ENCODE peak calls at places on chromosomes 5 and 9, in ten cellular contexts. One of them, this sample, is unnamed.

GRCh38 chr5:87300744-87301143 is 33.1 kb downstream of the RASA1 start:
- DNase-seq in kidney: no peak
- DNase-seq in naive thymus-derived CD4-positive, alpha-beta T cell: no peak
- DNase-seq in GM23338: no peak
- DNase-seq in IMR-90: peak
- DNase-seq in brain microvascular endothelial cell: peak
- DNase-seq in astrocyte: peak
- DNase-seq in A549: peak
- DNase-seq in fibroblast of lung: peak
- DNase-seq in cardiac muscle cell: no peak
- DNase-seq in this sample: no peak

GRCh38 chr5:136162001-136162400 is 29.4 kb downstream of the SMAD5 start:
- DNase-seq in kidney: no peak
- DNase-seq in naive thymus-derived CD4-positive, alpha-beta T cell: no peak
- DNase-seq in GM23338: no peak
- DNase-seq in IMR-90: peak
- DNase-seq in brain microvascular endothelial cell: no peak
- DNase-seq in astrocyte: no peak
- DNase-seq in A549: no peak
- DNase-seq in fibroblast of lung: no peak
- DNase-seq in cardiac muscle cell: no peak
- DNase-seq in this sample: no peak

GRCh38 chr9:108412755-108413154 is 443.0 kb downstream of the ACTL7B start:
- DNase-seq in kidney: no peak
- DNase-seq in naive thymus-derived CD4-positive, alpha-beta T cell: no peak
- DNase-seq in GM23338: peak
- DNase-seq in IMR-90: peak
- DNase-seq in brain microvascular endothelial cell: no peak
- DNase-seq in astrocyte: no peak
- DNase-seq in A549: no peak
- DNase-seq in fibroblast of lung: peak
- DNase-seq in cardiac muscle cell: no peak
- DNase-seq in this sample: no peak

GRCh38 chr5:154506716-154507080 is 28.7 kb upstream of the HAND1 start:
- DNase-seq in kidney: no peak
- DNase-seq in naive thymus-derived CD4-positive, alpha-beta T cell: no peak
- DNase-seq in GM23338: no peak
- DNase-seq in IMR-90: no peak
- DNase-seq in brain microvascular endothelial cell: no peak
- DNase-seq in astrocyte: no peak
- DNase-seq in A549: no peak
- DNase-seq in fibroblast of lung: no peak
- DNase-seq in cardiac muscle cell: no peak
- DNase-seq in this sample: no peak

GRCh38 chr5:116990010-116990409 is 415.4 kb upstream of the SEMA6A start:
- DNase-seq in kidney: no peak
- DNase-seq in naive thymus-derived CD4-positive, alpha-beta T cell: no peak
- DNase-seq in GM23338: peak
- DNase-seq in IMR-90: no peak
- DNase-seq in brain microvascular endothelial cell: no peak
- DNase-seq in astrocyte: no peak
- DNase-seq in A549: no peak
- DNase-seq in fibroblast of lung: no peak
- DNase-seq in cardiac muscle cell: peak
- DNase-seq in this sample: no peak

GRCh38 chr5:148687427-148687826 is 33.1 kb upstream of the HTR4 start:
- DNase-seq in kidney: no peak
- DNase-seq in naive thymus-derived CD4-positive, alpha-beta T cell: no peak
- DNase-seq in GM23338: peak
- DNase-seq in IMR-90: peak
- DNase-seq in brain microvascular endothelial cell: peak
- DNase-seq in astrocyte: no peak
- DNase-seq in A549: no peak
- DNase-seq in fibroblast of lung: peak
- DNase-seq in cardiac muscle cell: peak
- DNase-seq in this sample: no peak

GRCh38 chr5:39863926-39864572 is 439.3 kb upstream of the DAB2 start:
- DNase-seq in kidney: no peak
- DNase-seq in naive thymus-derived CD4-positive, alpha-beta T cell: no peak
- DNase-seq in GM23338: peak
- DNase-seq in IMR-90: no peak
- DNase-seq in brain microvascular endothelial cell: no peak
- DNase-seq in astrocyte: no peak
- DNase-seq in A549: no peak
- DNase-seq in fibroblast of lung: no peak
- DNase-seq in cardiac muscle cell: no peak
- DNase-seq in this sample: no peak

GRCh38 chr5:116573617-116574431 is 799 bp downstream of the SEMA6A start:
- DNase-seq in kidney: peak
- DNase-seq in naive thymus-derived CD4-positive, alpha-beta T cell: no peak
- DNase-seq in GM23338: no peak
- DNase-seq in IMR-90: no peak
- DNase-seq in brain microvascular endothelial cell: no peak
- DNase-seq in astrocyte: no peak
- DNase-seq in A549: peak
- DNase-seq in fibroblast of lung: peak
- DNase-seq in cardiac muscle cell: peak
- DNase-seq in this sample: peak

GRCh38 chr9:88460583-88461332 is 72.5 kb downstream of the SPIN1 start:
- DNase-seq in kidney: no peak
- DNase-seq in naive thymus-derived CD4-positive, alpha-beta T cell: no peak
- DNase-seq in GM23338: peak
- DNase-seq in IMR-90: no peak
- DNase-seq in brain microvascular endothelial cell: no peak
- DNase-seq in astrocyte: peak
- DNase-seq in A549: no peak
- DNase-seq in fibroblast of lung: peak
- DNase-seq in cardiac muscle cell: no peak
- DNase-seq in this sample: no peak

GRCh38 chr5:37582202-37582601 is 203.1 kb downstream of the WDR70 start:
- DNase-seq in kidney: no peak
- DNase-seq in naive thymus-derived CD4-positive, alpha-beta T cell: no peak
- DNase-seq in GM23338: no peak
- DNase-seq in IMR-90: no peak
- DNase-seq in brain microvascular endothelial cell: no peak
- DNase-seq in astrocyte: no peak
- DNase-seq in A549: no peak
- DNase-seq in fibroblast of lung: no peak
- DNase-seq in cardiac muscle cell: no peak
- DNase-seq in this sample: no peak

GRCh38 chr5:64384761-64385160 is 121.1 kb upstream of the RGS7BP start:
- DNase-seq in kidney: no peak
- DNase-seq in naive thymus-derived CD4-positive, alpha-beta T cell: no peak
- DNase-seq in GM23338: peak
- DNase-seq in IMR-90: no peak
- DNase-seq in brain microvascular endothelial cell: peak
- DNase-seq in astrocyte: peak
- DNase-seq in A549: no peak
- DNase-seq in fibroblast of lung: peak
- DNase-seq in cardiac muscle cell: peak
- DNase-seq in this sample: no peak

GRCh38 chr5:96121362-96121761 is 159.7 kb upstream of the ELL2 start:
- DNase-seq in kidney: no peak
- DNase-seq in naive thymus-derived CD4-positive, alpha-beta T cell: no peak
- DNase-seq in GM23338: no peak
- DNase-seq in IMR-90: no peak
- DNase-seq in brain microvascular endothelial cell: no peak
- DNase-seq in astrocyte: no peak
- DNase-seq in A549: no peak
- DNase-seq in fibroblast of lung: no peak
- DNase-seq in cardiac muscle cell: no peak
- DNase-seq in this sample: no peak

GRCh38 chr5:68329554-68329953 is 114.0 kb downstream of the PIK3R1 start:
- DNase-seq in kidney: no peak
- DNase-seq in naive thymus-derived CD4-positive, alpha-beta T cell: no peak
- DNase-seq in GM23338: no peak
- DNase-seq in IMR-90: no peak
- DNase-seq in brain microvascular endothelial cell: peak
- DNase-seq in astrocyte: no peak
- DNase-seq in A549: no peak
- DNase-seq in fibroblast of lung: no peak
- DNase-seq in cardiac muscle cell: no peak
- DNase-seq in this sample: no peak

GRCh38 chr5:2191972-2192371 is 309.2 kb upstream of the IRX4 start:
- DNase-seq in kidney: no peak
- DNase-seq in naive thymus-derived CD4-positive, alpha-beta T cell: no peak
- DNase-seq in GM23338: no peak
- DNase-seq in IMR-90: no peak
- DNase-seq in brain microvascular endothelial cell: no peak
- DNase-seq in astrocyte: no peak
- DNase-seq in A549: no peak
- DNase-seq in fibroblast of lung: no peak
- DNase-seq in cardiac muscle cell: no peak
- DNase-seq in this sample: no peak

GRCh38 chr9:130712564-130713285 is 19.1 kb downstream of the EXOSC2 start:
- DNase-seq in kidney: peak
- DNase-seq in naive thymus-derived CD4-positive, alpha-beta T cell: peak
- DNase-seq in GM23338: peak
- DNase-seq in IMR-90: peak
- DNase-seq in brain microvascular endothelial cell: peak
- DNase-seq in astrocyte: peak
- DNase-seq in A549: peak
- DNase-seq in fibroblast of lung: peak
- DNase-seq in cardiac muscle cell: peak
- DNase-seq in this sample: peak

GRCh38 chr5:54702470-54702869 is 184.9 kb downstream of the SNX18 start:
- DNase-seq in kidney: no peak
- DNase-seq in naive thymus-derived CD4-positive, alpha-beta T cell: no peak
- DNase-seq in GM23338: no peak
- DNase-seq in IMR-90: peak
- DNase-seq in brain microvascular endothelial cell: no peak
- DNase-seq in astrocyte: no peak
- DNase-seq in A549: no peak
- DNase-seq in fibroblast of lung: peak
- DNase-seq in cardiac muscle cell: peak
- DNase-seq in this sample: no peak
- H3K27ac ChIP-seq in kidney: no peak
- H3K27ac ChIP-seq in naive thymus-derived CD4-positive, alpha-beta T cell: no peak
- H3K27ac ChIP-seq in GM23338: no peak
- H3K27ac ChIP-seq in IMR-90: peak
- H3K27ac ChIP-seq in brain microvascular endothelial cell: no peak
- H3K27ac ChIP-seq in astrocyte: peak
- H3K27ac ChIP-seq in A549: no peak
- H3K27ac ChIP-seq in fibroblast of lung: peak
- H3K27ac ChIP-seq in cardiac muscle cell: peak
- H3K27ac ChIP-seq in this sample: peak

DNA sequence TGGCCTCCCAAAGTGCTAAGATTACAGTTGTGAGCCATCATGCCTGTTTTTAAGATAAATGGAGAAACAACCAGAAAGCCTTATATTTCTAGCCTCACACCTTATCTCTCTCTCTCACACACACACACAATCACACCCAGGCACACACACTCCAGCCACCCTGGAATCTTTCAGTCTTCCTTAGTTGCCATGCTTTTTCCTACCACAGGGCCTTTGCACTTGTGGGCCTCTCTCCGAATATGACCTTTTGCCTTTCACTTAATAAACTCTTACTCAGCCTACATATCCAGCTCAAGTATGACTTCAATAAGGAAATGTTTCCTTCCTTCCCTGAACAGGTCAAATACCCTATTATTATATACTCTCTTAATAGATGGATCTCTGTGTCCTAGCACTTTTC is 290.7 kb downstream of the NFIB start:
- DNase-seq in kidney: no peak
- DNase-seq in naive thymus-derived CD4-positive, alpha-beta T cell: no peak
- DNase-seq in GM23338: no peak
- DNase-seq in IMR-90: no peak
- DNase-seq in brain microvascular endothelial cell: no peak
- DNase-seq in astrocyte: no peak
- DNase-seq in A549: no peak
- DNase-seq in fibroblast of lung: no peak
- DNase-seq in cardiac muscle cell: no peak
- DNase-seq in this sample: no peak
- H3K4me3 ChIP-seq in kidney: no peak
- H3K4me3 ChIP-seq in naive thymus-derived CD4-positive, alpha-beta T cell: no peak
- H3K4me3 ChIP-seq in GM23338: no peak
- H3K4me3 ChIP-seq in IMR-90: no peak
- H3K4me3 ChIP-seq in brain microvascular endothelial cell: no peak
- H3K4me3 ChIP-seq in astrocyte: no peak
- H3K4me3 ChIP-seq in A549: no peak
- H3K4me3 ChIP-seq in fibroblast of lung: no peak
- H3K4me3 ChIP-seq in cardiac muscle cell: no peak
- H3K4me3 ChIP-seq in this sample: no peak

DNA sequence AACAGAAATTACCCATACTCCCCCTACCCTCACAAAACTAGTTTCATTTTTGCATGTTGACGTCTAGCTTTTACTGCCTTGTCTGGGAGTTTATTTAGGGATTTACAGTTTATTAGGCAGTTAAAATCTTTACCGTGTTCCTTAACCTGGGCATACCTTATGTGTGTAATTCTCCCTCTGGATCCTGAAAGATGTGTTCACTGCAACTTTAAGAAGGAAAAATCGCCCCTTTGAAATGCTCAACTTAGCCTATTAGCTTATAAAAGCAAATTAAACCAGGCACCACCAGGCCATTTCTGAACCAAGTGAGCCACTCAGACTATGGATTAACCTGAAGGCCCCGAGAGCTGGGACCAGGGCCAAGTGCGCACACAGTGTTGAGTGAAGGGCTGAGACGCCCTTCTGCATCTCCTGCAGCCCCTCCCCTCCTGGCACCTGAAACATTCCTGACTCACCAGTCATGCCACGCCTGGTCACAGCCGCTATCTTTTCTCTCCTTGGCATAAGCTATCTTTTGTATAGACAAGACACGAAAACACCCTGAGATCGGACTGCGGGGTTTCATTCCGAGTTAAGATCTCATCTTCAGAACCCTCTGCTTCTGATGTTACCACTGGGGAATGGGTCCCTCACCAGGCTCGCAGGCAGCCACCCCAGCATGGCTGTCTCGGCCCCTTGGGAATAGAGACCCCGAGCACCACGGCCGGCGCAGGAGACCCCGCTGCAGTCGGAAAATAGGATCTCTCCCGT is 111.9 kb downstream of the ROR2 start:
- DNase-seq in kidney: peak
- DNase-seq in naive thymus-derived CD4-positive, alpha-beta T cell: no peak
- DNase-seq in GM23338: no peak
- DNase-seq in IMR-90: peak
- DNase-seq in brain microvascular endothelial cell: no peak
- DNase-seq in astrocyte: peak
- DNase-seq in A549: peak
- DNase-seq in fibroblast of lung: peak
- DNase-seq in cardiac muscle cell: peak
- DNase-seq in this sample: peak
- H3K27ac ChIP-seq in kidney: no peak
- H3K27ac ChIP-seq in naive thymus-derived CD4-positive, alpha-beta T cell: no peak
- H3K27ac ChIP-seq in GM23338: peak
- H3K27ac ChIP-seq in IMR-90: no peak
- H3K27ac ChIP-seq in brain microvascular endothelial cell: no peak
- H3K27ac ChIP-seq in astrocyte: no peak
- H3K27ac ChIP-seq in A549: no peak
- H3K27ac ChIP-seq in fibroblast of lung: peak
- H3K27ac ChIP-seq in cardiac muscle cell: no peak
- H3K27ac ChIP-seq in this sample: no peak

DNA sequence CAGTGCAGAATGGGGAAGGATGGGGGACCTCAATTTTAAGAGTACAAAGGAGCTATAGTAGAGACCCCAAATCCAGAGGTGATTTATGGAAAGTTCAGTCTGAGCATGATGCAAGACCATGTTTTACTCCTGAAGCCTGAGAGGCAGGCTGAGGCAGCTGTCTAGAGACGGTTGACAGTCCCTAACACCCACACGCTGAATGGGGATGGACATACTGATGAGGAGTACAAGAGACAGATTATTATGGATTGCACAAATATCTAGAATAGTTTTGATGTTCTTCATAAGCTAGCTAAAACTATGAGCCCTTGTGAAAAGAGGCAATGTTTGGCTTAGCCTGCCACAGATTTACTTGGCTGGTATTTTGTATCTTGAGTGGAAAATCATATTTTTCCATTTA is 64.5 kb downstream of the PRR16 start:
- DNase-seq in kidney: no peak
- DNase-seq in naive thymus-derived CD4-positive, alpha-beta T cell: no peak
- DNase-seq in GM23338: no peak
- DNase-seq in IMR-90: peak
- DNase-seq in brain microvascular endothelial cell: no peak
- DNase-seq in astrocyte: no peak
- DNase-seq in A549: no peak
- DNase-seq in fibroblast of lung: no peak
- DNase-seq in cardiac muscle cell: no peak
- DNase-seq in this sample: no peak
- H3K4me3 ChIP-seq in kidney: no peak
- H3K4me3 ChIP-seq in naive thymus-derived CD4-positive, alpha-beta T cell: no peak
- H3K4me3 ChIP-seq in GM23338: no peak
- H3K4me3 ChIP-seq in IMR-90: no peak
- H3K4me3 ChIP-seq in brain microvascular endothelial cell: no peak
- H3K4me3 ChIP-seq in astrocyte: no peak
- H3K4me3 ChIP-seq in A549: no peak
- H3K4me3 ChIP-seq in fibroblast of lung: no peak
- H3K4me3 ChIP-seq in cardiac muscle cell: no peak
- H3K4me3 ChIP-seq in this sample: no peak